ENCODE peak calls at places on chromosomes 3 and 15, in five cellular contexts. U is HepG2, T is K562, K is H1, F is GM12878. B is an unnamed sample.

GRCh38 chr3:11498646-11499045 is 145.1 kb downstream of the VGLL4 start:
- DNase-seq in F (no peak), K (no peak), U (peak; percentile 55), T (no peak), B (no peak)

GRCh38 chr3:18099611-18100010 is 325.5 kb downstream of the SATB1 start:
- DNase-seq in F (no peak), U (no peak), T (no peak), K (no peak), B (no peak)

GRCh38 chr15:66068801-66069200 is 184.7 kb downstream of the MEGF11 start:
- DNase-seq in U (no peak), T (no peak), K (no peak), F (no peak), B (no peak)

GRCh38 chr15:25176616-25176923 is 221.8 kb downstream of the SNRPN start:
- DNase-seq in K (no peak), U (no peak), F (no peak), T (no peak), B (no peak)

GRCh38 chr3:38054166-38054991 is 15.4 kb downstream of the DLEC1 start:
- DNase-seq in F (no peak), U (peak; percentile 66), T (no peak), K (no peak), B (no peak)

GRCh38 chr3:169400205-169400604 is 263.3 kb downstream of the MECOM start:
- DNase-seq in U (no peak), K (no peak), T (no peak), F (no peak), B (no peak)

GRCh38 chr3:72413228-72413627 is 435.0 kb downstream of the SHQ1 start:
- DNase-seq in U (peak; percentile 39), F (no peak), K (no peak), T (no peak), B (no peak)

GRCh38 chr3:22990291-22991200 is 212.6 kb upstream of the UBE2E2 start:
- DNase-seq in F (no peak), T (no peak), K (no peak), U (no peak), B (no peak)

GRCh38 chr3:152474585-152474984 is 205.9 kb downstream of the MBNL1 start:
- DNase-seq in F (peak; percentile 60), U (peak; percentile 29), T (no peak), K (no peak), B (peak; percentile 43)

GRCh38 chr15:65377105-65377975 is 462 bp downstream of the IGDCC3 start:
- DNase-seq in T (no peak), F (no peak), U (no peak), K (peak; percentile 83), B (no peak)

GRCh38 chr3:127431066-127431465 is 143.2 kb upstream of the PRR20G start:
- DNase-seq in U (no peak), K (peak; percentile 6), T (no peak), F (no peak), B (no peak)

GRCh38 chr3:133209871-133210550 is 171.8 kb downstream of the TMEM108 start:
- DNase-seq in T (no peak), K (no peak), F (peak; percentile 13), U (no peak), B (no peak)

GRCh38 chr15:42239528-42240245 is 31.6 kb upstream of the VPS39 start:
- DNase-seq in U (no peak), F (no peak), T (no peak), K (no peak), B (no peak)

GRCh38 chr3:190444576-190445145 is 5.0 kb downstream of the TMEM207 start:
- DNase-seq in T (no peak), K (no peak), U (no peak), F (no peak), B (no peak)

GRCh38 chr3:23129817-23130216 is 73.3 kb upstream of the UBE2E2 start:
- DNase-seq in U (no peak), T (no peak), K (no peak), F (no peak), B (no peak)

GRCh38 chr3:51703026-51703775 is 3.7 kb upstream of the GRM2 start:
- DNase-seq in U (no peak), T (no peak), F (no peak), K (no peak), B (no peak)

GRCh38 chr3:16522820-16523219 is 9.3 kb upstream of the RFTN1 start:
- DNase-seq in T (no peak), U (no peak), F (no peak), K (no peak), B (no peak)

GRCh38 chr3:113287111-113287817 is 75.9 kb downstream of the BOC start:
- DNase-seq in F (no peak), U (peak; percentile 21), K (no peak), T (peak; percentile 26), B (peak; percentile 21)

GRCh38 chr15:79849789-79850188 is 47.0 kb downstream of the MTHFS start:
- DNase-seq in K (peak; percentile 58), T (peak; percentile 49), U (peak; percentile 12), F (no peak), B (no peak)

GRCh38 chr15:57070674-57071073 is 152.2 kb downstream of the TCF12 start:
- DNase-seq in T (no peak), F (no peak), K (no peak), U (no peak), B (no peak)

GRCh38 chr3:10524799-10525301 is 19.5 kb upstream of the ATP2B2 start:
- DNase-seq in T (no peak), K (peak; percentile 31), U (no peak), F (no peak), B (no peak)

GRCh38 chr15:65395567-65396185 is 17.9 kb upstream of the IGDCC3 start:
- DNase-seq in F (no peak), U (no peak), K (peak; percentile 62), T (no peak), B (no peak)

GRCh38 chr3:71064288-71064975 is 519.1 kb downstream of the FOXP1 start:
- DNase-seq in U (peak; percentile 63), T (peak; percentile 80), K (peak; percentile 76), F (no peak), B (no peak)

GRCh38 chr3:37762698-37763097 is 99.0 kb upstream of the CTDSPL start:
- DNase-seq in F (no peak), T (no peak), U (no peak), K (no peak), B (no peak)

GRCh38 chr3:194305356-194306108 is 45.6 kb downstream of the CPN2 start:
- DNase-seq in F (no peak), K (no peak), T (no peak), U (no peak), B (no peak)

DNA sequence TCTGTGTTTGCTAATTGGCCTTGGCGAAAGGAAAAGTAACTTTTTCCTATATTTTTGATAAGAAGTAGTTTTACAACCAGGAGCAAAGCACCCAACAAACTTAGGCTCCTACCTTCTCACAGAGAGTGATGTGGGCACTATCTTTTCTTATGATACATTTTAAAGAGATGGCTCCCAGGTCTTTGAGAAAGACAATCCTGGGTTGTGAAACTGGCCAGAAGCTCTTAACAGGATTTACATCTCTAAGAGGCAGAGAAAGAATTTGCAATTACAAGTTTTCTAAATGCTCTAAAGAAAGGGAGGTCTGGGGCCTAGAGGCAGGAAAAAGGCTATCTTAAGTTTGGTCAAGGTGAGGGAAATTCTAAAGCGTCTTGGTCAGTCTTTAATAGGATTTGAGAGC is 609.7 kb downstream of the VGLL3 start:
- DNase-seq in T (no peak), K (no peak), U (no peak), F (no peak), B (no peak)
- TF ChIP-seq SP1 in T (no peak), K (no peak), U (no peak), F (no peak), B (no peak)

GRCh38 chr3:94686208-94686607 is 623.3 kb downstream of the NSUN3 start:
- DNase-seq in U (no peak), T (no peak), K (no peak), F (no peak), B (no peak)
- TF ChIP-seq ZNF274 in U (no peak), T (no peak), K (no peak), F (no peak), B (no peak)

GRCh38 chr15:45555914-45556608 is 31.1 kb upstream of the BLOC1S6 start:
- DNase-seq in K (no peak), U (no peak), T (no peak), F (peak; percentile 13), B (no peak)
- TF ChIP-seq SP1 in K (no peak), U (no peak), T (no peak), F (no peak), B (no peak)

GRCh38 chr15:80991446-80991845 is 1.8 kb upstream of the MESD start:
- DNase-seq in K (no peak), T (peak; percentile 46), U (no peak), F (no peak), B (no peak)
- TF ChIP-seq ZNF274 in K (no peak), T (no peak), U (no peak), F (no peak), B (no peak)

DNA sequence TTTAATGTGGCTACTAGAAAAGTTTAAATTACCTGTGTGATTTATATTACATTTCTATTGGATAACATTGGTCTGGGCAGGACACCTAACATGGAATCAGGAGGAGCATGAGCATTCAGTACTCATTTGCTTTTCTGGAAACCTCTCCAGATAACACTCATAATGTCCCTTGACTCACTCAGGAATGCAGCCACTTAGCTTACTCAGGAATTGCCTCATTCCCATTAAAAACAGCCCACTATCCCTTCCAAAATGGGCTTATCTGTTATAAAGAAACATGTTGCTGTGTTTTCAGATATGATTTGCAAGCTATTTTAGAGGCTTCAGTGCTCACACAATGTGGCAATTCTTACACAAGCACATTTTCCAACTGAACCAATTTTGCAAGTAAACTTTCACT is 17.1 kb downstream of the GBE1 start:
- DNase-seq in U (peak; percentile 37), T (peak; percentile 7), F (no peak), K (no peak), B (peak; percentile 71)
- TF ChIP-seq SP1 in U (no peak), T (no peak), F (no peak), K (no peak), B (peak; percentile 46)

GRCh38 chr3:126216416-126216815 is 36.0 kb upstream of the ALDH1L1 start:
- DNase-seq in K (no peak), U (no peak), T (no peak), F (no peak), B (no peak)
- TF ChIP-seq ZNF274 in K (no peak), U (no peak), T (no peak), F (no peak), B (no peak)